ENCODE peak calls at places on chromosome 19, in nine cellular contexts. U, F, O, R, V, B, T, Y and M are unnamed samples.
A peak's percentile ranks its signal among the peaks of the same experiment; 100 is the strongest.

GRCh38 chr19:38513762-38514167 is 80.3 kb downstream of the RYR1 start:
- DNase-seq in F (no peak), V (no peak), U (no peak), Y (no peak), R (no peak), B (no peak), T (no peak), O (no peak), M (peak; percentile 8)

GRCh38 chr19:8530061-8530679 is 16.2 kb upstream of the ZNF414 start:
- DNase-seq in R (no peak), V (no peak), Y (no peak), U (no peak), F (no peak), T (no peak), O (no peak), B (no peak), M (no peak)

GRCh38 chr19:30065680-30066606 is 123.9 kb downstream of the URI1 start:
- DNase-seq in T (no peak), F (no peak), Y (no peak), B (no peak), V (no peak), R (no peak), U (no peak), O (no peak), M (no peak)

GRCh38 chr19:50002386-50002960 is 22.7 kb downstream of the VRK3 start:
- DNase-seq in V (no peak), Y (no peak), T (no peak), F (no peak), B (no peak), U (no peak), O (no peak), R (no peak), M (no peak)

GRCh38 chr19:42244452-42245220 is 2.2 kb upstream of the GSK3A start:
- DNase-seq in V (peak; percentile 77), R (peak; percentile 99), O (peak; percentile 85), U (peak; percentile 87), T (peak; percentile 96), Y (peak; percentile 95), F (peak; percentile 89), B (peak; percentile 88), M (peak; percentile 98)

GRCh38 chr19:51127755-51128154 is 3.0 kb downstream of the SIGLEC9 start:
- DNase-seq in B (no peak), F (no peak), O (no peak), U (no peak), R (no peak), V (no peak), Y (peak; percentile 72), T (no peak), M (peak; percentile 95)

GRCh38 chr19:29524201-29524911 is 1.4 kb upstream of the VSTM2B start:
- DNase-seq in O (peak; percentile 57), U (no peak), F (no peak), V (no peak), B (no peak), Y (peak; percentile 16), R (no peak), T (peak; percentile 35), M (no peak)

GRCh38 chr19:48350856-48351255 is 12.9 kb downstream of the TMEM143 start:
- DNase-seq in B (no peak), F (no peak), T (no peak), V (no peak), U (no peak), Y (no peak), R (no peak), O (no peak), M (no peak)

GRCh38 chr19:4096049-4096892 is 27.7 kb downstream of the MAP2K2 start:
- DNase-seq in V (no peak), U (no peak), R (no peak), F (no peak), B (no peak), O (no peak), Y (peak; percentile 24), T (no peak), M (no peak)

GRCh38 chr19:10007811-10008211 is 2.5 kb downstream of the COL5A3 start:
- DNase-seq in B (no peak), V (no peak), O (no peak), R (no peak), Y (peak; percentile 81), T (no peak), U (no peak), F (no peak), M (no peak)

GRCh38 chr19:15964231-15964630 is 15.4 kb downstream of the OR10H4 start:
- DNase-seq in T (no peak), R (no peak), U (no peak), V (no peak), B (no peak), F (no peak), O (no peak), Y (no peak), M (no peak)

GRCh38 chr19:41616785-41617621 is 9.9 kb downstream of the CEACAM4 start:
- DNase-seq in O (no peak), B (no peak), U (no peak), F (no peak), T (no peak), R (peak; percentile 44), Y (no peak), V (no peak), M (peak; percentile 43)

GRCh38 chr19:31676271-31677004 is 327.2 kb upstream of the TSHZ3 start:
- DNase-seq in F (no peak), B (no peak), V (no peak), O (no peak), R (peak; percentile 47), T (no peak), Y (no peak), U (no peak), M (peak; percentile 5)

GRCh38 chr19:8663920-8664670 is 33.7 kb downstream of the NFILZ start:
- DNase-seq in T (no peak), U (no peak), R (no peak), F (peak; percentile 6), O (no peak), Y (no peak), B (no peak), V (no peak), M (peak; percentile 61)

GRCh38 chr19:8209111-8209964 is at the start of gene CERS4:
- DNase-seq in F (peak; percentile 70), T (peak; percentile 60), O (peak; percentile 81), B (peak; percentile 62), R (peak; percentile 25), V (peak; percentile 69), U (peak; percentile 56), Y (peak; percentile 53), M (peak; percentile 51)

GRCh38 chr19:56993851-56994250 is 125.9 kb upstream of the USP29 start:
- DNase-seq in R (no peak), O (no peak), Y (no peak), B (no peak), U (no peak), V (no peak), T (no peak), F (no peak), M (no peak)

GRCh38 chr19:15812059-15812722 is 3.3 kb downstream of the OR10H1 start:
- DNase-seq in R (peak; percentile 36), O (no peak), B (no peak), F (peak; percentile 35), Y (no peak), V (no peak), T (no peak), U (peak; percentile 8), M (no peak)

GRCh38 chr19:19540707-19541515 is 2.8 kb downstream of the CILP2 start:
- DNase-seq in U (peak; percentile 50), V (peak; percentile 53), F (peak; percentile 63), B (peak; percentile 86), O (no peak), T (no peak), Y (no peak), R (peak; percentile 45), M (no peak)

GRCh38 chr19:55473613-55474012 is 2.8 kb upstream of the ZNF628 start:
- DNase-seq in T (no peak), Y (no peak), B (no peak), F (no peak), U (no peak), O (no peak), R (no peak), V (no peak), M (no peak)

GRCh38 chr19:14519860-14520407 is 1.7 kb upstream of the DNAJB1 start:
- DNase-seq in V (no peak), R (peak; percentile 89), B (peak; percentile 63), U (no peak), T (no peak), F (no peak), Y (no peak), O (no peak), M (no peak)

GRCh38 chr19:39351537-39352037 is 9.4 kb downstream of the SAMD4B start:
- DNase-seq in V (no peak), F (no peak), Y (no peak), O (no peak), T (no peak), B (peak; percentile 64), U (no peak), R (peak; percentile 42), M (no peak)

GRCh38 chr19:31348416-31349159 is 648 bp downstream of the TSHZ3 start:
- DNase-seq in Y (peak; percentile 39), B (no peak), R (peak; percentile 47), T (peak; percentile 37), U (no peak), F (no peak), V (no peak), O (no peak), M (peak; percentile 25)

GRCh38 chr19:1624458-1624857 is 19.2 kb upstream of the UQCR11 start:
- DNase-seq in U (peak; percentile 15), T (peak; percentile 2), O (no peak), R (peak; percentile 64), V (peak; percentile 28), B (peak; percentile 80), F (peak; percentile 35), Y (peak; percentile 49), M (peak; percentile 47)

GRCh38 chr19:9570255-9570654 is 14.0 kb downstream of the ZNF121 start:
- DNase-seq in U (no peak), V (no peak), R (no peak), B (no peak), Y (no peak), O (no peak), T (no peak), F (no peak), M (no peak)

GRCh38 chr19:43430142-43430710 is 15.5 kb downstream of the TEX101 start:
- DNase-seq in B (no peak), F (no peak), V (no peak), R (no peak), T (no peak), U (no peak), O (no peak), Y (no peak), M (no peak)

GRCh38 chr19:2542341-2543069 is 66.6 kb downstream of the GADD45B start:
- DNase-seq in U (no peak), O (no peak), T (no peak), F (no peak), R (peak; percentile 57), V (no peak), B (no peak), Y (no peak), M (peak; percentile 56)

GRCh38 chr19:48400018-48400742 is 6.7 kb downstream of the GRIN2D start:
- DNase-seq in Y (peak; percentile 71), F (peak; percentile 17), R (peak; percentile 89), O (no peak), V (no peak), U (no peak), B (peak; percentile 86), T (no peak), M (no peak)

GRCh38 chr19:7787141-7787540 is 24.1 kb downstream of the CLEC4M start:
- DNase-seq in Y (no peak), B (no peak), F (no peak), R (no peak), U (no peak), T (no peak), V (no peak), O (no peak), M (no peak)

GRCh38 chr19:3407556-3408516 is 41.5 kb downstream of the NFIC start:
- DNase-seq in Y (peak; percentile 74), T (no peak), U (no peak), O (peak; percentile 17), F (no peak), B (no peak), R (no peak), V (no peak), M (no peak)

GRCh38 chr19:611506-611869 is 21.8 kb downstream of the HCN2 start:
- DNase-seq in B (peak; percentile 94), O (no peak), Y (no peak), R (no peak), T (no peak), V (no peak), U (peak; percentile 61), F (peak; percentile 40), M (no peak)

GRCh38 chr19:45973564-45974338 is at the start of gene NOVA2:
- DNase-seq in F (no peak), B (peak; percentile 87), V (no peak), U (no peak), T (peak; percentile 58), Y (peak; percentile 80), O (peak; percentile 66), R (peak; percentile 88), M (peak; percentile 69)